ENCODE peak calls at places on chromosomes 4 and X, in four cellular contexts. J, D, U and B are unnamed samples.

GRCh38 chr4:51843309-51844156 is 580 bp downstream of the DCUN1D4 start:
- DNase-seq in U (peak), D (peak), J (peak), B (no peak)

GRCh38 chr4:52788806-52789205 is 37.6 kb upstream of the ERVMER34-1 start:
- DNase-seq in J (peak), D (no peak), U (no peak), B (no peak)

GRCh38 chr4:1092026-1092982 is 21.1 kb downstream of the RNF212 start:
- DNase-seq in D (no peak), U (no peak), J (no peak), B (no peak)

GRCh38 chr4:181949704-181950312 is 293.4 kb upstream of the TENM3 start:
- DNase-seq in U (no peak), D (no peak), J (peak), B (no peak)

GRCh38 chr4:177369372-177369771 is 59.7 kb downstream of the NEIL3 start:
- DNase-seq in J (no peak), D (peak), U (no peak), B (no peak)

GRCh38 chrX:44953734-44954502 is 80.9 kb downstream of the KDM6A start:
- DNase-seq in D (peak), J (no peak), U (no peak), B (no peak)

GRCh38 chr4:87081826-87082225 is 138.6 kb downstream of the KLHL8 start:
- DNase-seq in J (no peak), U (no peak), D (no peak), B (no peak)

GRCh38 chr4:142452132-142452855 is 393.8 kb downstream of the INPP4B start:
- DNase-seq in U (no peak), J (no peak), D (no peak), B (no peak)

GRCh38 chrX:11683057-11683456 is 17.3 kb upstream of the ARHGAP6 start:
- DNase-seq in J (no peak), D (no peak), U (no peak), B (no peak)

GRCh38 chr4:99462875-99463464 is 27.8 kb upstream of the ADH7 start:
- DNase-seq in D (peak), U (peak), J (peak), B (peak)

GRCh38 chr4:86661006-86661405 is 66.9 kb downstream of the PTPN13 start:
- DNase-seq in J (no peak), U (no peak), D (no peak), B (no peak)

GRCh38 chr4:54063737-54064316 is 578 bp downstream of the CHIC2 start:
- DNase-seq in J (peak), U (peak), D (peak), B (peak)

GRCh38 chr4:47696823-47697222 is 141.0 kb downstream of the CORIN start:
- DNase-seq in D (peak), U (no peak), J (no peak), B (no peak)

GRCh38 chrX:33725556-33726232 is 406.4 kb downstream of the FAM47A start:
- DNase-seq in D (peak), J (peak), U (no peak), B (peak)

GRCh38 chrX:121245763-121246162 is 198.4 kb downstream of the GLUD2 start:
- DNase-seq in U (no peak), D (no peak), J (no peak), B (no peak)

GRCh38 chrX:21974011-21974385 is 33.5 kb downstream of the SMS start:
- DNase-seq in J (peak), D (no peak), U (no peak), B (no peak)

GRCh38 chrX:151754641-151755215 is 20.2 kb downstream of the CNGA2 start:
- DNase-seq in D (no peak), J (no peak), U (no peak), B (no peak)

GRCh38 chr4:76896731-76897521 is 1.0 kb downstream of the SOWAHB start:
- DNase-seq in D (peak), U (peak), J (peak), B (peak)

GRCh38 chr4:75169020-75169814 is 236.3 kb downstream of the PARM1 start:
- DNase-seq in J (no peak), U (no peak), D (no peak), B (no peak)

GRCh38 chr4:179292443-179292842 is 1850.2 kb upstream of the AGA start:
- DNase-seq in D (no peak), U (no peak), J (no peak), B (no peak)

GRCh38 chrX:40853004-40853815 is 117.9 kb upstream of the MED14 start:
- DNase-seq in J (no peak), D (no peak), U (no peak), B (no peak)
- H3K27ac ChIP-seq in J (no peak), D (no peak), U (no peak), B (no peak)

GRCh38 chr4:123381996-123382395 is 14.6 kb upstream of the SPRY1 start:
- DNase-seq in U (no peak), D (no peak), J (peak), B (no peak)

GRCh38 chr4:123380728-123381716 is 15.6 kb upstream of the SPRY1 start:
- DNase-seq in J (no peak), U (no peak), D (no peak), B (no peak)

GRCh38 chr4:123390846-123391456 is 5.6 kb upstream of the SPRY1 start:
- DNase-seq in D (no peak), J (peak), U (no peak), B (no peak)

DNA sequence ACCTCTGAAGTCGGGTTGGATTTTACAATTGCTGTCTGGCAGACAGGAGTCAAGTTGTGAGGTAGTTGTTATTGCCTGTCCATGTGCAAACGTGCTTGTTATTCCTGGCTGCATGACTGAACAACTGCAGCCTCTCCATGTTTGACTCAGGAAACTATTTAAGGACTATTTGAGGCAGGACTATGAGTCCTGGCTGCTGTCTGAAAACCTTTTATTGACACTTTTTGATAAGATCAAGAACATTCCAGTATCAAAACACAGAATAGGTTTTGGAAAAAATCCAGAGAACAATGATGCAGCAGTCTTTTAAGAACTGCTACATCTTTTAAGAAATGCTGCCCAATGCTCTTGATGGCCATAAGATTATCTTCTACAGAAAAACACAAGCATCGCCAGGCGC is 10.0 kb upstream of the SPRY1 start:
- DNase-seq in U (no peak), J (no peak), D (no peak), B (no peak)
- H3K27ac ChIP-seq in U (no peak), J (no peak), D (no peak), B (no peak)

GRCh38 chrX:150615356-150615755 is 46.9 kb downstream of the MTM1 start:
- DNase-seq in D (no peak), J (no peak), U (no peak), B (no peak)

GRCh38 chrX:150607200-150607599 is 38.8 kb downstream of the MTM1 start:
- DNase-seq in D (no peak), J (no peak), U (no peak), B (no peak)

GRCh38 chrX:150610038-150610437 is 41.6 kb downstream of the MTM1 start:
- DNase-seq in J (no peak), D (no peak), U (no peak), B (no peak)

GRCh38 chrX:150605603-150606002 is 37.2 kb downstream of the MTM1 start:
- DNase-seq in U (no peak), D (no peak), J (no peak), B (no peak)

GRCh38 chrX:150610446-150610845 is 42.0 kb downstream of the MTM1 start:
- DNase-seq in J (no peak), D (no peak), U (no peak), B (no peak)
- H3K27ac ChIP-seq in J (no peak), D (no peak), U (no peak), B (no peak)

DNA sequence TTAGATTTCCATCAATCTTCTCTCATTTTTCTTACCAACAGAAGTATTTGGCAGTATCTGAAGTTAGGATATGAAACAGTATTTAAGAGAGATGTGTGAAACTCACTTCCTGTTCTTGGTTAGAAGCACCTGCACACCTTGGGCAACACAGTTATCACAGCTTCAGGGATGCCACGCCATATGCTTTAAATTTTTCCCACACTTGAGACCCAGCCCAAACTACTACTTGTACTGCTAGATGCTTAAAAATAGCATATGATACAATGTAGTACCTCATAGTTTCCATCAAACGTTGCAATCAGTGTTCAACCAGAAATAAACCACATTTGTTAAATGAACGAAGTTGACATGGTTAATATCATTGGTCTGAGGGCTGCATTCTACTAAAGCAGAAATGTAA is 725.1 kb upstream of the FRG1 start:
- DNase-seq in U (no peak), D (no peak), J (no peak), B (no peak)
- H3K27ac ChIP-seq in U (no peak), D (no peak), J (no peak), B (no peak)

GRCh38 chr4:73891739-73892405 is 22.7 kb downstream of the CXCL1 start:
- DNase-seq in D (no peak), J (no peak), U (no peak), B (no peak)
- H3K27ac ChIP-seq in D (no peak), J (no peak), U (peak), B (no peak)

DNA sequence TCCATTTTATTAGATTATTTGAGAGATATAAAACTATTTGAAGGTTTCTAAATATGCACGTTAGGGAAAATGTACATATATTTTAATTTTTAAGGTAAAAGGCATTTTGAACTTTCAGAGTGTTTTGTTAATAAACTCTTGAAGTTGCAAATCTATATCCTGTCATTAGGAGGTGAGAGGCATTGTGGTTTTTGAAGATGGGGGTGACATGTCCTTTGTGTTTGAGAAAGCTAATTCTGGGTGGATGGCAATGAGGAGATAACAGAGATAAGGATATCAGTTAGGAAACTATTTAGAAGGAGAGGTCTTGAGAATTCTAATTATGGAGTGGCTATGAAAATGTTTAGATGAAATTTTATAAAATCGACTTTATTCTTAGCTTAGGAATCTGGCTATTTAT is 6.1 kb downstream of the STIM2 start:
- DNase-seq in J (peak), U (no peak), D (no peak), B (no peak)
- H3K27ac ChIP-seq in J (no peak), U (no peak), D (no peak), B (no peak)